ENCODE peak calls at places on chromosomes 4 and X, in five cellular contexts. I is RPMI7951, K is choroid plexus epithelial cell, P is IMR-90, D is Calu3. V is an unnamed sample.
A peak's percentile ranks its signal among the peaks of the same experiment; 100 is the strongest.

GRCh38 chrX:152821145-152821765 is 9.3 kb downstream of the CETN2 start:
- DNase-seq in I (peak; percentile 30), K (peak; percentile 48), P (peak; percentile 32), D (peak; percentile 69), V (peak; percentile 0)

GRCh38 chr4:159520074-159520473 is 417.2 kb downstream of the RAPGEF2 start:
- DNase-seq in I (no peak), K (no peak), P (no peak), D (no peak), V (no peak)

GRCh38 chr4:8834681-8835220 is 36.9 kb downstream of the HMX1 start:
- DNase-seq in I (no peak), K (no peak), P (no peak), D (no peak), V (no peak)

GRCh38 chr4:108840426-108840975 is 77.6 kb upstream of the ETNPPL start:
- DNase-seq in I (no peak), K (no peak), P (no peak), D (no peak), V (no peak)

GRCh38 chr4:138645289-138645688 is 370.3 kb upstream of the NOCT start:
- DNase-seq in I (peak; percentile 14), K (peak; percentile 21), P (no peak), D (no peak), V (no peak)

GRCh38 chr4:77473509-77473908 is 132.1 kb upstream of the CXCL13 start:
- DNase-seq in I (peak; percentile 6), K (peak; percentile 23), P (peak; percentile 4), D (peak; percentile 6), V (no peak)

GRCh38 chr4:78323439-78323838 is 228.1 kb upstream of the ANXA3 start:
- DNase-seq in I (no peak), K (no peak), P (no peak), D (no peak), V (no peak)

GRCh38 chr4:113153529-113154101 is 104.2 kb downstream of the ANK2 start:
- DNase-seq in I (no peak), K (peak; percentile 32), P (no peak), D (no peak), V (no peak)

GRCh38 chr4:22515145-22515887 is 550 bp downstream of the ADGRA3 start:
- DNase-seq in I (peak; percentile 71), K (peak; percentile 72), P (peak; percentile 64), D (peak; percentile 70), V (peak; percentile 3)

V was measured in SHP77 treated with DMSO at 0.1 percent for 48 hours.